ENCODE peak calls at places on chromosomes 13 and 19, in five cellular contexts. P is CD8-positive, alpha-beta memory T cell; R is H1; L is AG09319; H is activated CD8-positive, alpha-beta memory T cell treated with anti-CD3 and anti-CD28 coated beads for 24 hours. M is an unnamed sample.

GRCh38 chr19:48913114-48913513 is 13.0 kb downstream of the NUCB1 start:
- DNase-seq in L (no peak), P (no peak), H (no peak), R (no peak), M (no peak)

GRCh38 chr19:9671654-9672053 is 3.2 kb downstream of the ZNF562 start:
- DNase-seq in P (no peak), L (no peak), H (no peak), R (no peak), M (no peak)

GRCh38 chr13:98778749-98779148 is 26.3 kb upstream of the SLC15A1 start:
- DNase-seq in P (no peak), R (no peak), H (no peak), L (no peak), M (peak; percentile 50)

GRCh38 chr19:10603873-10604459 is 16.9 kb upstream of the AP1M2 start:
- DNase-seq in H (no peak), L (no peak), P (no peak), R (no peak), M (no peak)

GRCh38 chr13:75418997-75419396 is 63.0 kb downstream of the TBC1D4 start:
- DNase-seq in P (no peak), H (no peak), L (peak; percentile 19), R (no peak), M (no peak)

GRCh38 chr13:113995051-113995601 is 21.2 kb upstream of the C13orf46 start:
- DNase-seq in P (no peak), L (no peak), R (no peak), H (no peak), M (no peak)

GRCh38 chr13:46633416-46633815 is 80.4 kb downstream of the LRCH1 start:
- DNase-seq in L (no peak), R (no peak), P (no peak), H (no peak), M (peak; percentile 82)

GRCh38 chr19:18450021-18450933 is 12.3 kb upstream of the ISYNA1 start:
- DNase-seq in R (no peak), H (no peak), L (no peak), P (no peak), M (no peak)

GRCh38 chr19:58546131-58546530 is 2.3 kb downstream of the TRIM28 start:
- DNase-seq in H (no peak), P (no peak), L (no peak), R (no peak), M (no peak)